ENCODE peak calls at places on chromosomes 11 and 22, in four cellular contexts. One of them, this sample, is unnamed.
A peak's percentile ranks its signal among the peaks of the same experiment; 100 is the strongest.

GRCh38 chr22:17198188-17199130 is 20.8 kb downstream of the ADA2 start:
- DNase-seq in CD8-positive, alpha-beta T cell: no peak
- DNase-seq in cardiac muscle cell: peak; percentile 60
- DNase-seq in ovary: peak; percentile 43
- DNase-seq in this sample: no peak

GRCh38 chr11:35933572-35933925 is 10.3 kb upstream of the LDLRAD3 start:
- DNase-seq in CD8-positive, alpha-beta T cell: no peak
- DNase-seq in cardiac muscle cell: no peak
- DNase-seq in ovary: no peak
- DNase-seq in this sample: no peak

GRCh38 chr11:120793150-120793549 is 230.8 kb upstream of the TBCEL start:
- DNase-seq in CD8-positive, alpha-beta T cell: no peak
- DNase-seq in cardiac muscle cell: no peak
- DNase-seq in ovary: no peak
- DNase-seq in this sample: no peak

GRCh38 chr11:47766363-47767227 is 546 bp downstream of the FNBP4 start:
- DNase-seq in CD8-positive, alpha-beta T cell: peak; percentile 57
- DNase-seq in cardiac muscle cell: peak; percentile 59
- DNase-seq in ovary: peak; percentile 77
- DNase-seq in this sample: peak; percentile 57

GRCh38 chr22:48581821-48582469 is 1245.7 kb downstream of the BRD1 start:
- DNase-seq in CD8-positive, alpha-beta T cell: no peak
- DNase-seq in cardiac muscle cell: no peak
- DNase-seq in ovary: no peak
- DNase-seq in this sample: no peak

GRCh38 chr11:27421819-27422494 is 50.6 kb downstream of the LGR4 start:
- DNase-seq in CD8-positive, alpha-beta T cell: no peak
- DNase-seq in cardiac muscle cell: no peak
- DNase-seq in ovary: no peak
- DNase-seq in this sample: no peak

GRCh38 chr11:97883086-97883485 is 1137.7 kb upstream of the CNTN5 start:
- DNase-seq in CD8-positive, alpha-beta T cell: no peak
- DNase-seq in cardiac muscle cell: no peak
- DNase-seq in ovary: no peak
- DNase-seq in this sample: no peak

GRCh38 chr11:2312232-2313042 is 10.6 kb downstream of the TSPAN32 start:
- DNase-seq in CD8-positive, alpha-beta T cell: no peak
- DNase-seq in cardiac muscle cell: no peak
- DNase-seq in ovary: no peak
- DNase-seq in this sample: no peak

GRCh38 chr11:61955416-61956135 is 5.4 kb downstream of the BEST1 start:
- DNase-seq in CD8-positive, alpha-beta T cell: no peak
- DNase-seq in cardiac muscle cell: peak; percentile 31
- DNase-seq in ovary: peak; percentile 69
- DNase-seq in this sample: peak; percentile 39

GRCh38 chr11:35796542-35796941 is 134.0 kb downstream of the TRIM44 start:
- DNase-seq in CD8-positive, alpha-beta T cell: no peak
- DNase-seq in cardiac muscle cell: no peak
- DNase-seq in ovary: no peak
- DNase-seq in this sample: no peak

GRCh38 chr11:8531312-8531711 is 62.7 kb downstream of the STK33 start:
- DNase-seq in CD8-positive, alpha-beta T cell: no peak
- DNase-seq in cardiac muscle cell: peak; percentile 43
- DNase-seq in ovary: no peak
- DNase-seq in this sample: no peak

GRCh38 chr22:39234157-39234793 is 10.5 kb downstream of the PDGFB start:
- DNase-seq in CD8-positive, alpha-beta T cell: no peak
- DNase-seq in cardiac muscle cell: no peak
- DNase-seq in ovary: no peak
- DNase-seq in this sample: no peak
- TF ChIP-seq CTCF in CD8-positive, alpha-beta T cell: no peak
- TF ChIP-seq CTCF in cardiac muscle cell: no peak
- TF ChIP-seq CTCF in ovary: no peak
- TF ChIP-seq CTCF in this sample: no peak

GRCh38 chr22:28741758-28742561 is at the start of the genes CHEK2 and HSCB:
- DNase-seq in CD8-positive, alpha-beta T cell: peak; percentile 95
- DNase-seq in cardiac muscle cell: peak; percentile 98
- DNase-seq in ovary: peak; percentile 98
- DNase-seq in this sample: peak; percentile 96
- TF ChIP-seq CTCF in CD8-positive, alpha-beta T cell: no peak
- TF ChIP-seq CTCF in cardiac muscle cell: peak; percentile 2
- TF ChIP-seq CTCF in ovary: peak; percentile 43
- TF ChIP-seq CTCF in this sample: peak; percentile 11

GRCh38 chr11:114060402-114061052 is 1.0 kb downstream of the ZBTB16 start:
- DNase-seq in CD8-positive, alpha-beta T cell: no peak
- DNase-seq in cardiac muscle cell: peak; percentile 66
- DNase-seq in ovary: peak; percentile 77
- DNase-seq in this sample: no peak

GRCh38 chr11:114061053-114062049 is 1.8 kb downstream of the ZBTB16 start:
- DNase-seq in CD8-positive, alpha-beta T cell: no peak
- DNase-seq in cardiac muscle cell: no peak
- DNase-seq in ovary: peak; percentile 71
- DNase-seq in this sample: no peak

GRCh38 chr11:114059278-114059983 is at the start of gene ZBTB16:
- DNase-seq in CD8-positive, alpha-beta T cell: peak; percentile 56
- DNase-seq in cardiac muscle cell: peak; percentile 87
- DNase-seq in ovary: peak; percentile 92
- DNase-seq in this sample: no peak

GRCh38 chr11:114058871-114059277 is 637 bp upstream of the ZBTB16 start:
- DNase-seq in CD8-positive, alpha-beta T cell: no peak
- DNase-seq in cardiac muscle cell: no peak
- DNase-seq in ovary: peak; percentile 73
- DNase-seq in this sample: no peak

DNA sequence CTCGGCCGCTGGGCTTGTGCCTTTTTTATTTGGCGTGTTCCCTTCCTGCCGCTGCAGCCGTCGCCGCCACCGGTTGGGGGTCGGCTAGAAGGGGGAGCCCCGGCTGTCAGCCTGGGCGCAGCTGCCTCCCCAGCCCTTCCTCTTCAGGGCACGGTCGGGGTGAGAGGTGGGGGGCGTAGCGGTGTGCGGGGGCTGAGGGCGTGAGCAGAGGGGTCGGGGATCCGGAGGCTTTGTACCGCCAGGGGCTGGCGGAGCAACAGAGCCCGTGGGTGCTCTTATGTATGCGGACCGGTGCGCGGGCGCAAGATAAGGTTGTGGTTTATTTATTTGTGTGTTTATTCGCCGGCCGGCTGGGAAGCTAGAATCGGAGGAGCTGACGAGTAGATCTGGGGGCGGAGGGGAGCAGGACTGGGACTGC is 482 bp downstream of the ZBTB16 start:
- DNase-seq in CD8-positive, alpha-beta T cell: no peak
- DNase-seq in cardiac muscle cell: peak; percentile 53
- DNase-seq in ovary: peak; percentile 77
- DNase-seq in this sample: no peak
- TF ChIP-seq CTCF in CD8-positive, alpha-beta T cell: no peak
- TF ChIP-seq CTCF in cardiac muscle cell: peak; percentile 14
- TF ChIP-seq CTCF in ovary: peak; percentile 18
- TF ChIP-seq CTCF in this sample: no peak

GRCh38 chr22:39943366-39943765 is 16.8 kb upstream of the TMA7B start:
- DNase-seq in CD8-positive, alpha-beta T cell: no peak
- DNase-seq in cardiac muscle cell: peak; percentile 32
- DNase-seq in ovary: no peak
- DNase-seq in this sample: no peak
- TF ChIP-seq CTCF in CD8-positive, alpha-beta T cell: no peak
- TF ChIP-seq CTCF in cardiac muscle cell: no peak
- TF ChIP-seq CTCF in ovary: no peak
- TF ChIP-seq CTCF in this sample: no peak